ENCODE peak calls at places on chromosomes 3 and 15, in ten cellular contexts. H, J, L, S, U, C, T, F, B and W are unnamed samples.

GRCh38 chr3:146772211-146772743 is 167.1 kb upstream of the PLSCR5 start:
- DNase-seq in S (no peak), L (no peak), B (no peak), H (no peak), J (no peak), T (no peak), C (no peak), U (no peak), F (no peak), W (no peak)

GRCh38 chr3:152899306-152899705 is 64.4 kb downstream of the P2RY1 start:
- DNase-seq in S (no peak), B (no peak), C (no peak), F (no peak), J (no peak), U (no peak), L (no peak), H (no peak), T (no peak), W (no peak)

GRCh38 chr15:101113114-101114005 is 138.5 kb downstream of the CHSY1 start:
- DNase-seq in U (no peak), S (no peak), F (no peak), T (no peak), H (no peak), J (no peak), L (no peak), C (no peak), B (no peak), W (no peak)

GRCh38 chr15:96273317-96274086 is 57.0 kb upstream of the NR2F2 start:
- DNase-seq in B (no peak), F (no peak), U (peak), S (no peak), H (peak), L (no peak), T (peak), C (no peak), J (no peak), W (peak)

GRCh38 chr15:67660446-67660845 is 117.9 kb downstream of the MAP2K5 start:
- DNase-seq in J (no peak), H (no peak), T (no peak), F (no peak), C (no peak), U (no peak), S (no peak), L (no peak), B (no peak), W (no peak)

GRCh38 chr3:64063207-64063981 is 40.1 kb upstream of the PSMD6 start:
- DNase-seq in F (no peak), J (no peak), C (no peak), H (no peak), L (no peak), S (no peak), T (no peak), U (peak), B (no peak), W (no peak)

GRCh38 chr15:49462242-49462641 is 39.2 kb downstream of the FGF7 start:
- DNase-seq in H (no peak), U (peak), J (no peak), B (no peak), C (no peak), F (no peak), S (peak), L (no peak), T (no peak), W (no peak)

GRCh38 chr3:108102420-108103039 is 11.7 kb upstream of the CD47 start:
- DNase-seq in J (no peak), U (no peak), T (no peak), L (no peak), H (no peak), F (no peak), C (no peak), S (peak), B (no peak), W (peak)

GRCh38 chr15:59798605-59798917 is 109.4 kb upstream of the BNIP2 start:
- DNase-seq in L (no peak), H (no peak), B (no peak), C (no peak), F (no peak), T (no peak), J (no peak), S (no peak), U (no peak), W (no peak)

GRCh38 chr3:38165722-38166387 is 518 bp downstream of the OXSR1 start:
- DNase-seq in L (no peak), J (peak), C (peak), T (no peak), S (no peak), F (no peak), U (no peak), H (no peak), B (no peak), W (no peak)

GRCh38 chr3:31343075-31343474 is 189.7 kb upstream of the STT3B start:
- DNase-seq in J (no peak), S (no peak), H (no peak), U (peak), B (no peak), T (no peak), F (no peak), C (no peak), L (no peak), W (no peak)

GRCh38 chr3:24548278-24548677 is 53.6 kb upstream of the THRB start:
- DNase-seq in F (no peak), U (no peak), J (no peak), H (no peak), S (no peak), T (no peak), C (no peak), L (no peak), B (no peak), W (no peak)